ENCODE peak calls at places on chromosomes 4 and X, in seven cellular contexts. J is CD4-positive, CD25-positive, alpha-beta regulatory T cell; U is activated gamma-delta T cell treated with anti-CD3 and anti-CD28 coated beads, Interleukin-2, amount 50 U/mL, for 16 hours; E is stimulated activated CD4-positive, alpha-beta T cell treated with anti-CD3 and anti-CD28 coated beads, Interleukin-15, amount 100 ng/mL, for 24 hours; C is Panc1; T is head of caudate nucleus; D is H4. W is an unnamed sample.

GRCh38 chr4:75683482-75684155 is 10.4 kb upstream of the G3BP2 start:
- DNase-seq in J (no peak), U (no peak), E (no peak), C (no peak), T (no peak), D (no peak), W (no peak)

GRCh38 chr4:138390286-138390685 is 148.1 kb upstream of the SLC7A11 start:
- DNase-seq in J (no peak), U (no peak), E (no peak), C (no peak), T (no peak), D (no peak), W (no peak)

GRCh38 chr4:140633154-140633553 is 64.4 kb upstream of the UCP1 start:
- DNase-seq in J (no peak), U (no peak), E (no peak), C (no peak), T (no peak), D (no peak), W (no peak)

GRCh38 chr4:109801895-109802319 is at the start of gene CFI:
- DNase-seq in J (no peak), U (no peak), E (no peak), C (no peak), T (no peak), D (peak), W (peak)

GRCh38 chr4:110854021-110854678 is 231.3 kb upstream of the PITX2 start:
- DNase-seq in J (no peak), U (no peak), E (no peak), C (peak), T (no peak), D (peak), W (peak)

GRCh38 chr4:6989331-6989923 is 53.7 kb upstream of the TADA2B start:
- DNase-seq in J (no peak), U (no peak), E (no peak), C (no peak), T (no peak), D (no peak), W (no peak)

GRCh38 chrX:69102805-69103204 is 62.4 kb downstream of the PJA1 start:
- DNase-seq in J (no peak), U (no peak), E (no peak), C (no peak), T (no peak), D (no peak), W (no peak)

GRCh38 chr4:137519406-137519805 is 12.9 kb downstream of the PCDH18 start:
- DNase-seq in J (no peak), U (no peak), E (no peak), C (no peak), T (no peak), D (peak), W (no peak)

GRCh38 chr4:153939570-153939969 is 150.7 kb upstream of the SFRP2 start:
- DNase-seq in J (no peak), U (no peak), E (no peak), C (no peak), T (no peak), D (no peak), W (no peak)

GRCh38 chr4:150855981-150856510 is 159.0 kb downstream of the LRBA start:
- DNase-seq in J (no peak), U (no peak), E (no peak), C (no peak), T (no peak), D (no peak), W (no peak)

GRCh38 chr4:75099321-75099720 is 166.4 kb downstream of the PARM1 start:
- DNase-seq in J (no peak), U (no peak), E (no peak), C (no peak), T (no peak), D (no peak), W (no peak)

GRCh38 chr4:4329496-4329895 is 39.4 kb downstream of the ZBTB49 start:
- DNase-seq in J (no peak), U (no peak), E (no peak), C (no peak), T (no peak), D (no peak), W (no peak)

GRCh38 chrX:76026751-76027150 is 146.1 kb upstream of the PBDC1 start:
- DNase-seq in J (no peak), U (no peak), E (no peak), C (no peak), T (no peak), D (no peak), W (no peak)

GRCh38 chrX:124405868-124406267 is 59.5 kb downstream of the SH2D1A start:
- DNase-seq in J (no peak), U (no peak), E (no peak), C (no peak), T (no peak), D (no peak), W (no peak)

GRCh38 chrX:54042609-54043010 is 1.7 kb downstream of the PHF8 start:
- DNase-seq in J (peak), U (no peak), E (peak), C (no peak), T (peak), D (peak), W (no peak)

GRCh38 chrX:15834827-15835595 is 19.6 kb downstream of the AP1S2 start:
- DNase-seq in J (no peak), U (no peak), E (no peak), C (no peak), T (no peak), D (no peak), W (peak)

GRCh38 chr4:2353222-2354107 is 65.0 kb downstream of the ZFYVE28 start:
- DNase-seq in J (no peak), U (no peak), E (no peak), C (no peak), T (peak), D (no peak), W (no peak)

GRCh38 chrX:79440336-79440735 is 73.2 kb upstream of the ITM2A start:
- DNase-seq in J (no peak), U (no peak), E (no peak), C (no peak), T (no peak), D (no peak), W (no peak)

GRCh38 chr4:56745082-56745481 is 64.0 kb upstream of the HOPX start:
- DNase-seq in J (no peak), U (no peak), E (no peak), C (no peak), T (no peak), D (no peak), W (no peak)

GRCh38 chrX:40171513-40172168 is 73.9 kb upstream of the BCOR start:
- DNase-seq in J (peak), U (no peak), E (peak), C (no peak), T (peak), D (no peak), W (no peak)

GRCh38 chrX:40100141-40100536 is 2.4 kb upstream of the BCOR start:
- DNase-seq in J (no peak), U (no peak), E (no peak), C (no peak), T (no peak), D (peak), W (no peak)

GRCh38 chrX:67612231-67612630 is 68.4 kb downstream of the AR start:
- DNase-seq in J (no peak), U (no peak), E (no peak), C (no peak), T (no peak), D (peak), W (no peak)

GRCh38 chr4:83643036-83643435 is 107.1 kb downstream of the GPAT3 start:
- DNase-seq in J (no peak), U (no peak), E (no peak), C (no peak), T (no peak), D (no peak), W (no peak)

GRCh38 chr4:182143822-182144620 is 99.2 kb upstream of the TENM3 start:
- DNase-seq in J (no peak), U (no peak), E (peak), C (no peak), T (peak), D (peak), W (peak)

GRCh38 chr4:3221996-3222395 is 27.0 kb upstream of the MSANTD1 start:
- DNase-seq in J (no peak), U (no peak), E (no peak), C (no peak), T (no peak), D (no peak), W (no peak)

GRCh38 chrX:72373136-72373535 is 67.4 kb upstream of the CITED1 start:
- DNase-seq in J (no peak), U (no peak), E (no peak), C (no peak), T (no peak), D (no peak), W (no peak)

GRCh38 chr4:39758176-39758575 is 60.2 kb downstream of the UBE2K start:
- DNase-seq in J (no peak), U (no peak), E (no peak), C (no peak), T (no peak), D (no peak), W (no peak)

GRCh38 chrX:56793533-56794320 is 64.7 kb downstream of the NBDY start:
- DNase-seq in J (no peak), U (no peak), E (no peak), C (no peak), T (peak), D (no peak), W (no peak)

GRCh38 chrX:2679534-2680485 is 11.3 kb upstream of the CD99 start:
- DNase-seq in J (no peak), U (no peak), E (no peak), C (no peak), T (no peak), D (peak), W (no peak)

GRCh38 chr4:98242538-98242937 is 18.6 kb upstream of the RAP1GDS1 start:
- DNase-seq in J (no peak), U (no peak), E (no peak), C (no peak), T (no peak), D (no peak), W (no peak)

GRCh38 chr4:6327220-6327917 is 57.7 kb downstream of the WFS1 start:
- DNase-seq in J (peak), U (peak), E (peak), C (no peak), T (peak), D (peak), W (no peak)

GRCh38 chr4:76782837-76783236 is 115.1 kb downstream of the SOWAHB start:
- DNase-seq in J (no peak), U (no peak), E (no peak), C (no peak), T (no peak), D (peak), W (no peak)

GRCh38 chrX:37361596-37361995 is 12.4 kb downstream of the PRRG1 start:
- DNase-seq in J (no peak), U (no peak), E (no peak), C (no peak), T (no peak), D (no peak), W (no peak)

W was measured in non-pigmented ciliary epithelial cell.